ENCODE peak calls at places on chromosomes 6 and 20, in nine cellular contexts. S is tibial nerve, N is Peyer's patch, U is transverse colon, B is foreskin keratinocyte, T is coronary artery, Q is aorta, L is ascending aorta, V is colonic mucosa. R is an unnamed sample.

GRCh38 chr6:44061375-44062104 is 65.7 kb downstream of the MRPL14 start:
- DNase-seq in S (no peak), N (no peak), U (no peak), B (no peak), T (no peak), Q (no peak), L (no peak), V (no peak), R (no peak)

GRCh38 chr6:25388776-25389175 is 109.6 kb downstream of the CARMIL1 start:
- DNase-seq in S (no peak), N (no peak), U (no peak), B (peak; percentile 56), T (no peak), Q (no peak), L (no peak), V (no peak), R (no peak)

GRCh38 chr6:41706876-41707564 is 28.4 kb downstream of the TFEB start:
- DNase-seq in S (peak; percentile 56), N (no peak), U (no peak), B (no peak), T (no peak), Q (peak; percentile 75), L (no peak), V (no peak), R (no peak)

GRCh38 chr20:56166781-56167465 is 81.6 kb upstream of the MC3R start:
- DNase-seq in S (no peak), N (no peak), U (no peak), B (no peak), T (no peak), Q (no peak), L (no peak), V (no peak), R (no peak)

GRCh38 chr20:13865825-13866351 is 81.1 kb downstream of the NDUFAF5 start:
- DNase-seq in S (no peak), N (no peak), U (no peak), B (no peak), T (no peak), Q (no peak), L (no peak), V (peak; percentile 28), R (no peak)

GRCh38 chr6:1423578-1423977 is 34.2 kb downstream of the FOXF2 start:
- DNase-seq in S (no peak), N (no peak), U (no peak), B (no peak), T (peak; percentile 19), Q (no peak), L (no peak), V (no peak), R (no peak)

GRCh38 chr6:13538084-13538483 is 36.3 kb upstream of the SIRT5 start:
- DNase-seq in S (no peak), N (no peak), U (no peak), B (no peak), T (no peak), Q (no peak), L (no peak), V (no peak), R (peak; percentile 50)

GRCh38 chr20:309306-309840 is 12.0 kb downstream of the ZCCHC3 start:
- DNase-seq in S (no peak), N (no peak), U (no peak), B (no peak), T (no peak), Q (no peak), L (no peak), V (no peak), R (no peak)

GRCh38 chr6:100573169-100573568 is 108.4 kb upstream of the SIM1 start:
- DNase-seq in S (no peak), N (no peak), U (no peak), B (peak; percentile 8), T (no peak), Q (no peak), L (no peak), V (no peak), R (no peak)

GRCh38 chr6:79544939-79545450 is 7.8 kb upstream of the LCA5 start:
- DNase-seq in S (peak; percentile 56), N (peak; percentile 71), U (peak; percentile 53), B (peak; percentile 99), T (peak; percentile 87), Q (peak; percentile 83), L (peak; percentile 88), V (peak; percentile 65), R (no peak)

GRCh38 chr20:47250360-47250759 is 106.1 kb downstream of the ZMYND8 start:
- DNase-seq in S (no peak), N (no peak), U (no peak), B (no peak), T (no peak), Q (no peak), L (no peak), V (no peak), R (no peak)

GRCh38 chr20:47251154-47252020 is 105.1 kb downstream of the ZMYND8 start:
- DNase-seq in S (no peak), N (no peak), U (no peak), B (no peak), T (no peak), Q (no peak), L (no peak), V (no peak), R (no peak)

GRCh38 chr20:47247972-47248371 is 108.5 kb downstream of the ZMYND8 start:
- DNase-seq in S (no peak), N (no peak), U (no peak), B (no peak), T (no peak), Q (no peak), L (no peak), V (no peak), R (no peak)

GRCh38 chr20:47248448-47248966 is 108.0 kb downstream of the ZMYND8 start:
- DNase-seq in S (no peak), N (no peak), U (no peak), B (no peak), T (no peak), Q (no peak), L (no peak), V (no peak), R (no peak)

GRCh38 chr20:47249913-47250312 is 106.6 kb downstream of the ZMYND8 start:
- DNase-seq in S (no peak), N (no peak), U (no peak), B (no peak), T (no peak), Q (no peak), L (no peak), V (no peak), R (no peak)
- H3K27ac ChIP-seq in S (no peak overlapping the region), N (no peak overlapping the region), U (no peak overlapping the region), B (no peak overlapping the region), T (no peak overlapping the region), Q (no peak overlapping the region), L (no peak overlapping the region), V (no peak overlapping the region), R (no peak overlapping the region)

DNA sequence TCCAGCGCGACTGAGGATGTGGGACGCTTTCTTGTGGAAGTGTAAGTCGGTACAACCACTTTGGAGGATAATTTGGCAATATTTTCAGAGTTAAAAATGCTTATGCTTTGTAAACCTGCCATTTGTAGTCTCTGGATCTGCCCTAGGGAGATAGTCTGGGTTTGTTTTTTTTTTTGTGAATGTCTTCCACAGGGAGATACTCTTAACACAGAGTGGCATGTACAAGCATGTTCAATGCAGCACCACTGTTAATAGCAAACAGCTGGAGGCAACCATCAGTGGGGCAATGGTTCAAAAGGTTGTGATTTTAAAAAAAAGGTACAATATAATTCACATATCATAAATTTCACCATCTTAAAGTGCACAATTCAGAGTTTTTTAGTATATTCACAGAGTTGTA is 22.4 kb downstream of the SLC9A8 start:
- DNase-seq in S (no peak), N (no peak), U (no peak), B (peak; percentile 28), T (no peak), Q (no peak), L (no peak), V (no peak), R (no peak)
- H3K27ac ChIP-seq in S (no peak overlapping the region), N (no peak overlapping the region), U (no peak overlapping the region), B (peak overlapping the region; percentile 18), T (no peak overlapping the region), Q (no peak overlapping the region), L (no peak overlapping the region), V (no peak overlapping the region), R (no peak overlapping the region)

DNA sequence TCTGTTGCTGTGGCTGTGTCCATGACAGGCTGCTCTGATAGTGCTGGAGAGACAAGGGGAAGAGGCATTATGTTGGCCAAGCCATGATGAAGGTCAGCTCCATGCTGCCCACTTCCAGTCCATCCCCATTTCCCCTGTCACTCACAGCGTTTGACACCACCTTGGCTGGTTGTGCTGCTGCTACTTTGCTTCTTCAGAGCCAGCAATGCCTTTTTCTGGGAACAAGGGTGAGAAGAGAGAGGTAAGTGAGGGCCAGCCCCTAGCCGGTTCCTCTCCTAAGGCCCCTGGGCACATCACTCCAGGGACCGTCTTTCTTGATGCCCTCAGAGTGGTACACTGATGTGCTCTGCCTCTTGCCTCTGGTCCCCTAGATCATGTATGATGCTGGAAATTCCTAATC is 2.0 kb downstream of the NELFE start:
- DNase-seq in S (no peak), N (no peak), U (no peak), B (no peak), T (no peak), Q (no peak), L (no peak), V (no peak), R (no peak)
- H3K27ac ChIP-seq in S (no peak overlapping the region), N (no peak overlapping the region), U (no peak overlapping the region), B (no peak overlapping the region), T (no peak overlapping the region), Q (no peak overlapping the region), L (no peak overlapping the region), V (no peak overlapping the region), R (no peak overlapping the region)

GRCh38 chr6:32519910-32520258 is 10.2 kb downstream of the HLA-DRB5 start:
- DNase-seq in S (no peak), N (no peak), U (no peak), B (no peak), T (no peak), Q (no peak), L (no peak), V (no peak), R (no peak)

GRCh38 chr6:32517654-32518445 is 12.2 kb downstream of the HLA-DRB5 start:
- DNase-seq in S (no peak), N (no peak), U (no peak), B (no peak), T (no peak), Q (no peak), L (no peak), V (no peak), R (no peak)

GRCh38 chr6:32519117-32519909 is 10.8 kb downstream of the HLA-DRB5 start:
- DNase-seq in S (no peak), N (no peak), U (no peak), B (no peak), T (no peak), Q (no peak), L (no peak), V (no peak), R (no peak)

DNA sequence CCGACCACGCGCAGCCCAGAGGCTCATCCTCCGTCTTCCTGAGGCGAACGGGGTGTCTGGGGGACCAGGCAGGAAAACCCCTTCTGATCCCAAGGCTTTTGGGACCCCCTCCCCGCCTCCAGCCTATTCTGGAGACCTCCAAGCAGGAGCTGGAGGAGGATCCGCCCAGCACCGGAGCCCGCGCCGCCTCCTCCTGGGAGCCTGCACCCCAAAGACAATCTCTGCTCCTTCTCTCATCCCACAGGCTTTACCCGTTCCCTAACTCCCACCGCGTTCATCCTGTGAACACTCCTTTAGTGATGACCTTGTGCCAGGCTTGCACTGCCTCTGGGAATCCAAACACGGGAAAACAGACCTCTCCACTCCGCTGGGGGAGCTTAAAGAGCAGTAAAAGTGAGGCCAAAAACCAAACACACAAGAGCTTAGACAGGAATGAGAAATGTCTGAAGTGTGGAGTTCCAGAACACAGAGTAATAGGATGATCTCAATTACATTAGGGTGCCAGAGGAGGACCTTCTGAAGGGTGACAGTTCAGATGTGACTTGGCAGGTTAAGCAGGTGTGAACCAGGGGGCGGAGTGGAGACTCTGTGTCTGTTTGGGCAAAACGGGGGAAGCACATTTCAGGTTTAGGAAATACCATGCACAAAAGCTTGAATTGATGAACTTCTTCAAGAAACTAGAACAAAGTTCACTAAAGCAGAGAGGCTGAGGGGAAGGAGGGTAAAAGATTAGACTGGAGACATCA is 7.6 kb downstream of the HLA-DRB5 start:
- DNase-seq in S (no peak), N (no peak), U (no peak), B (no peak), T (no peak), Q (no peak), L (no peak), V (no peak), R (no peak)
- H3K27ac ChIP-seq in S (no peak overlapping the region), N (no peak overlapping the region), U (no peak overlapping the region), B (no peak overlapping the region), T (no peak overlapping the region), Q (no peak overlapping the region), L (no peak overlapping the region), V (no peak overlapping the region), R (no peak overlapping the region)

R was measured in CD4-positive, CD25-positive, alpha-beta regulatory T cell.